ENCODE peak calls at places on chromosomes 11 and 22, in nine cellular contexts. S, X, O, K, G, C, M, F and Q are unnamed samples.

GRCh38 chr11:132994038-132994502 is 538.2 kb downstream of the OPCML start:
- DNase-seq in S (no peak), X (no peak), O (no peak), K (no peak), G (no peak), C (no peak), M (no peak), F (no peak), Q (no peak)

GRCh38 chr22:20918663-20919220 is 1.5 kb downstream of the CRKL start:
- DNase-seq in S (peak), X (no peak), O (no peak), K (no peak), G (no peak), C (no peak), M (no peak), F (peak), Q (peak)

GRCh38 chr22:43241138-43241597 is 54.2 kb upstream of the TTLL12 start:
- DNase-seq in S (no peak), X (no peak), O (no peak), K (no peak), G (no peak), C (no peak), M (no peak), F (no peak), Q (no peak)

GRCh38 chr11:86676533-86677154 is 4.2 kb upstream of the ME3 start:
- DNase-seq in S (no peak), X (no peak), O (no peak), K (no peak), G (no peak), C (no peak), M (no peak), F (no peak), Q (peak)

GRCh38 chr22:27475548-27475897 is 326.0 kb downstream of the MN1 start:
- DNase-seq in S (no peak), X (no peak), O (no peak), K (no peak), G (no peak), C (no peak), M (no peak), F (no peak), Q (no peak)

GRCh38 chr22:49705631-49706352 is 121.9 kb downstream of the BRD1 start:
- DNase-seq in S (peak), X (no peak), O (no peak), K (no peak), G (no peak), C (no peak), M (no peak), F (no peak), Q (peak)

GRCh38 chr11:35539256-35539655 is 13.8 kb upstream of the PAMR1 start:
- DNase-seq in S (no peak), X (no peak), O (no peak), K (no peak), G (no peak), C (no peak), M (no peak), F (no peak), Q (no peak)

GRCh38 chr11:2150206-2150847 is 10.7 kb downstream of the INS start:
- DNase-seq in S (no peak), X (no peak), O (no peak), K (no peak), G (no peak), C (no peak), M (no peak), F (peak), Q (no peak)

GRCh38 chr11:132300283-132300682 is 929.9 kb downstream of the NTM start:
- DNase-seq in S (no peak), X (no peak), O (no peak), K (no peak), G (no peak), C (no peak), M (no peak), F (no peak), Q (no peak)

GRCh38 chr11:66607126-66607834 is 9.2 kb upstream of the RBM14 start:
- DNase-seq in S (no peak), X (peak), O (peak), K (peak), G (peak), C (peak), M (peak), F (no peak), Q (no peak)

GRCh38 chr11:13338437-13339069 is 61.0 kb downstream of the BMAL1 start:
- DNase-seq in S (no peak), X (no peak), O (no peak), K (no peak), G (no peak), C (no peak), M (no peak), F (peak), Q (peak)

GRCh38 chr11:84719935-84720577 is 907.1 kb downstream of the DLG2 start:
- DNase-seq in S (peak), X (no peak), O (peak), K (no peak), G (peak), C (peak), M (peak), F (no peak), Q (no peak)

GRCh38 chr11:94815705-94816344 is 47.7 kb downstream of the AMOTL1 start:
- DNase-seq in S (no peak), X (no peak), O (no peak), K (no peak), G (no peak), C (no peak), M (no peak), F (no peak), Q (peak)

GRCh38 chr11:35165416-35166368 is 26.7 kb downstream of the CD44 start:
- DNase-seq in S (peak), X (no peak), O (no peak), K (no peak), G (no peak), C (peak), M (peak), F (no peak), Q (peak)

GRCh38 chr11:2314525-2315394 is 12.9 kb downstream of the TSPAN32 start:
- DNase-seq in S (peak), X (peak), O (peak), K (peak), G (peak), C (peak), M (peak), F (no peak), Q (peak)

GRCh38 chr11:23542171-23542570 is 681.9 kb upstream of the CCDC179 start:
- DNase-seq in S (no peak), X (no peak), O (no peak), K (no peak), G (no peak), C (no peak), M (no peak), F (no peak), Q (no peak)

GRCh38 chr22:50298937-50299656 is 8.3 kb downstream of the PLXNB2 start:
- DNase-seq in S (no peak), X (no peak), O (no peak), K (no peak), G (no peak), C (no peak), M (no peak), F (no peak), Q (no peak)

GRCh38 chr22:19782533-19782932 is 22.0 kb downstream of the TBX1 start:
- DNase-seq in S (peak), X (no peak), O (no peak), K (no peak), G (no peak), C (no peak), M (no peak), F (no peak), Q (no peak)

GRCh38 chr11:25576320-25576719 is 755.6 kb upstream of the ANO3 start:
- DNase-seq in S (no peak), X (no peak), O (no peak), K (no peak), G (no peak), C (no peak), M (no peak), F (no peak), Q (no peak)

GRCh38 chr11:83097671-83098070 is 26.0 kb upstream of the RAB30 start:
- DNase-seq in S (no peak), X (no peak), O (no peak), K (no peak), G (no peak), C (no peak), M (no peak), F (no peak), Q (no peak)

GRCh38 chr11:93189462-93189861 is 8.3 kb downstream of the SLC36A4 start:
- DNase-seq in S (no peak), X (no peak), O (no peak), K (no peak), G (no peak), C (no peak), M (no peak), F (no peak), Q (no peak)

GRCh38 chr22:41504397-41504796 is 35.5 kb downstream of the ACO2 start:
- DNase-seq in S (no peak), X (no peak), O (no peak), K (peak), G (no peak), C (no peak), M (peak), F (no peak), Q (peak)

GRCh38 chr11:7512525-7513209 is 1.1 kb upstream of the PPFIBP2 start:
- DNase-seq in S (peak), X (peak), O (peak), K (peak), G (peak), C (peak), M (peak), F (no peak), Q (no peak)

GRCh38 chr11:59756845-59757244 is 1.7 kb downstream of the STX3 start:
- DNase-seq in S (peak), X (no peak), O (no peak), K (peak), G (peak), C (peak), M (no peak), F (peak), Q (peak)

GRCh38 chr11:111631666-111632039 is 29.4 kb downstream of the SIK2 start:
- DNase-seq in S (no peak), X (no peak), O (no peak), K (no peak), G (no peak), C (no peak), M (no peak), F (no peak), Q (no peak)

GRCh38 chr11:34204396-34205279 is 99.2 kb downstream of the NAT10 start:
- DNase-seq in S (no peak), X (no peak), O (no peak), K (no peak), G (no peak), C (no peak), M (no peak), F (peak), Q (no peak)

GRCh38 chr11:33613404-33613803 is 87.2 kb downstream of the C11orf91 start:
- DNase-seq in S (no peak), X (no peak), O (no peak), K (no peak), G (no peak), C (no peak), M (no peak), F (no peak), Q (no peak)

GRCh38 chr11:126830216-126830615 is 170.4 kb downstream of the KIRREL3 start:
- DNase-seq in S (no peak), X (no peak), O (no peak), K (no peak), G (no peak), C (no peak), M (no peak), F (no peak), Q (no peak)

GRCh38 chr22:41481131-41481830 is 12.4 kb downstream of the ACO2 start:
- DNase-seq in S (no peak), X (no peak), O (no peak), K (peak), G (no peak), C (no peak), M (peak), F (no peak), Q (no peak)

GRCh38 chr11:128837627-128838026 is 29.5 kb downstream of the KCNJ1 start:
- DNase-seq in S (peak), X (no peak), O (no peak), K (no peak), G (no peak), C (no peak), M (no peak), F (no peak), Q (no peak)

GRCh38 chr11:130600139-130600538 is 151.7 kb downstream of the ADAMTS15 start:
- DNase-seq in S (no peak), X (no peak), O (no peak), K (no peak), G (no peak), C (no peak), M (no peak), F (no peak), Q (no peak)

GRCh38 chr22:42188808-42189447 is 58.3 kb upstream of the CYP2D6 start:
- DNase-seq in S (no peak), X (no peak), O (peak), K (no peak), G (no peak), C (peak), M (no peak), F (peak), Q (no peak)

GRCh38 chr11:87358461-87358860 is 320.7 kb downstream of the TMEM135 start:
- DNase-seq in S (no peak), X (no peak), O (no peak), K (no peak), G (no peak), C (peak), M (no peak), F (no peak), Q (no peak)

GRCh38 chr11:103525069-103525468 is 415.8 kb downstream of the DYNC2H1 start:
- DNase-seq in S (no peak), X (no peak), O (no peak), K (no peak), G (no peak), C (no peak), M (no peak), F (no peak), Q (no peak)

GRCh38 chr11:6431861-6432260 is 8.9 kb downstream of the HPX start:
- DNase-seq in S (no peak), X (no peak), O (no peak), K (no peak), G (no peak), C (no peak), M (no peak), F (peak), Q (no peak)

GRCh38 chr11:83073884-83074283 is 2.2 kb upstream of the RAB30 start:
- DNase-seq in S (no peak), X (no peak), O (no peak), K (no peak), G (no peak), C (no peak), M (no peak), F (no peak), Q (no peak)

DNA sequence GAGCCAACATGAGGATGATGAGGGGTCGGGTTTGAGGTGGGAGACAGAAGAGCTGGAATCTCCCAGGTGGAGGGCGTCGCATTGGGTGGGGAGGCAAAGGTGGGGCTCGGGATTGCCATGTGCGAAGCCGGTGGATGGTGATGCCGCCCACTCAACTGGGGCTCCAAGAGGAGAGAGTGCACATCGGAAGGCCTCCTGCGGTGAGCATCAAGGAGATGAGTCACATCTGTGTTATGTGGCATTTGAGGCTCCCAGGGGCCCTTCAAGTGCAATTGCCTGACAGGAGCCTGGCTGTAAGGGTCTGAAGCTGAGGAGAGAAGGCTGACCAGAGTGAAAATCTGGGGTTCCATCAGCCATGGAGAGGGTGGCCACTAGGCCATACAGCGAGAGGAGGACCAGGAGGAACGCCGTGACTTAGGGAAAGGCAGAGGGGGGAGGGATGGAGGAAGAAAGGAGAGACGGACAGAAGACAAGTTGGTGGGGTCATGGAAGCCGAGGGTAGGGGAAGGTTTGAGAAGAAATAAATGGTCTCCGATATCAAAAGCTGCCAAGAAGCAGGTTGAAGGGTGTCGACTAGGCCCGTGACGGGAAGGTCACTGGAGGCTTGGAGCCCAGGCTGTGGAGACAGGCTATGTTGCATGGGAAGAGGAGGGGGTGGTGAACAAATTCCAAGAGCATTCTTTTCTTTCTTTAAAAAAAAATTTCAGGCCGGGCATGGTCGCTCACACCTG is 21.3 kb downstream of the RASD2 start:
- DNase-seq in S (no peak), X (no peak), O (no peak), K (no peak), G (no peak), C (no peak), M (no peak), F (peak), Q (no peak)
- TF ChIP-seq POLR2A in S (no peak), X (no peak), O (no peak), K (no peak), G (no peak), C (no peak), M (no peak), F (no peak), Q (no peak)

GRCh38 chr22:22882033-22882717 is 5.4 kb upstream of the IGLL5 start:
- DNase-seq in S (no peak), X (no peak), O (peak), K (no peak), G (no peak), C (peak), M (no peak), F (no peak), Q (no peak)
- TF ChIP-seq POLR2A in S (no peak), X (no peak), O (no peak), K (no peak), G (no peak), C (no peak), M (no peak), F (no peak), Q (no peak)

GRCh38 chr11:62665630-62666258 is 632 bp downstream of the CSKMT start:
- DNase-seq in S (peak), X (no peak), O (no peak), K (peak), G (peak), C (peak), M (peak), F (no peak), Q (peak)
- TF ChIP-seq POLR2A in S (no peak), X (no peak), O (no peak), K (no peak), G (no peak), C (no peak), M (no peak), F (peak), Q (no peak)

DNA sequence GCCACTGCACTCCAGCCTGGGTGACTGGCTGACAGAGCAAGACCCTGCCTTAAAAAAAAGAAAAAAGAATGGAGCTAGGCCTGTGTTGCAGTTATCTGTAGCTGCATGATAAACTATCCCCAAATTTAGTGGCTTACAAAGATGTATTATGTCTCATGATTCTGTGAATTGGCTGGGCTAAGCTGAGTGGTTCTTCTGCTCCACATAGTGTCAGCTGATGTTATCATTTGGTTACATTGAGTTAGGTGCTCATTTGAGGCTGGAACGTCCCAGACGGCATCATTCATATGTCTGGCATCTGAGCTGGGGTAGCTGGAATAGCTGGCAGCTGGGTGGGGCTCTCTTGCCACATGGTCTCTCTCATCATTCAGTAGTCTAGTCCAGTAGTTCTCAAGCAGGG is 8.2 kb upstream of the ASCC2 start:
- DNase-seq in S (no peak), X (no peak), O (no peak), K (no peak), G (no peak), C (no peak), M (no peak), F (no peak), Q (no peak)
- TF ChIP-seq POLR2A in S (no peak), X (no peak), O (no peak), K (no peak), G (no peak), C (no peak), M (no peak), F (no peak), Q (no peak)

DNA sequence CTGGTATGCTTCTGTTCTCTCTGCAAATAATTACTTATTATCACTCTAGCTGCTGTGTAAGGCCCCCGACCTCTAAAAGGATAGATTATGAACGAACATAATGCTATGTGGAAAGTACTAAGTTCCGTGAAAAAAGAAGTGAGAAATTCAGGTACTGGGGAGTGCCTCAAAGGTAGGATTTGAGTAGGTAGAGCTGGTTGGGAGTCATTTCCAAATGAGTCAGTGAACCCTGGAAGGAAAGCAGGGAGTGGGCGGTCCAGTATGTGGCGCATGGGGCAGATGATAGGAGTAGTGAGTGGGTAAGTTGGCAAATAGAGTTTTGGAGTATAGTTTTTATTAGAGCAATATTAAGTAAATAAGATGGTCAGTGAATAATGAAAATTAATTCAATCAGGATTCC is 2.4 kb downstream of the ZC3H12C start:
- DNase-seq in S (no peak), X (no peak), O (no peak), K (no peak), G (no peak), C (no peak), M (no peak), F (no peak), Q (no peak)
- TF ChIP-seq POLR2A in S (no peak), X (no peak), O (no peak), K (no peak), G (no peak), C (no peak), M (no peak), F (no peak), Q (no peak)

GRCh38 chr11:10678106-10678505 is 15.4 kb downstream of the IRAG1 start:
- DNase-seq in S (no peak), X (no peak), O (no peak), K (no peak), G (no peak), C (no peak), M (no peak), F (no peak), Q (no peak)

GRCh38 chr11:10674991-10675440 is 18.5 kb downstream of the IRAG1 start:
- DNase-seq in S (no peak), X (peak), O (peak), K (peak), G (no peak), C (no peak), M (peak), F (no peak), Q (no peak)

GRCh38 chr11:10670099-10670498 is 23.5 kb downstream of the IRAG1 start:
- DNase-seq in S (no peak), X (no peak), O (no peak), K (no peak), G (no peak), C (no peak), M (no peak), F (no peak), Q (no peak)

GRCh38 chr11:10673476-10674062 is 20.0 kb downstream of the IRAG1 start:
- DNase-seq in S (no peak), X (no peak), O (no peak), K (no peak), G (no peak), C (no peak), M (no peak), F (no peak), Q (no peak)

DNA sequence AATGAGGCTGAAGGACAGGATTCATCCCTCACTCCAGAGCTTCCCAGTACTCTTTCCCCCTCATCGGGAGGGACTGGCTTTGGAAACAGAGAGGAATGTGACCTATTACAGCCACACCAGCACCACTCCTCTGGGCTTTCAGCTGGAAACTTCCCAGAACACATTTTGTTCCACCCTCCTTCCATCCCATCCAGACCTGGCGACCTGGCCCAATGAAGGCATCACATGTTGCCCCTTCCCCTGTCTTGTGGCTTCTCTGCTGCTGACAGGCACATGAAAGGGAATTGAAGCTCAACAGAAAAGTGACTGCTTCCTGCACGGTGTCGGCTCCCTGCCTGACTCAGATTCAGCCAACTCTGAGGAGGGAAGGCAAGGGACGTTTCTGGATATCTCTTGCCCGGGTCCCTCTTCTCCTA is 19.1 kb downstream of the IRAG1 start:
- DNase-seq in S (no peak), X (peak), O (peak), K (no peak), G (no peak), C (no peak), M (no peak), F (no peak), Q (no peak)
- TF ChIP-seq POLR2A in S (no peak), X (no peak), O (no peak), K (no peak), G (no peak), C (no peak), M (no peak), F (no peak), Q (no peak)

GRCh38 chr11:58164990-58165389 is 23.9 kb upstream of the OR9Q2 start:
- DNase-seq in S (no peak), X (no peak), O (no peak), K (no peak), G (no peak), C (no peak), M (no peak), F (no peak), Q (no peak)
- TF ChIP-seq POLR2A in S (no peak), X (no peak), O (no peak), K (no peak), G (no peak), C (no peak), M (no peak), F (no peak), Q (no peak)

GRCh38 chr11:9003573-9004309 is at the start of gene NRIP3:
- DNase-seq in S (peak), X (peak), O (peak), K (peak), G (peak), C (peak), M (peak), F (peak), Q (peak)
- TF ChIP-seq POLR2A in S (no peak), X (peak), O (no peak), K (no peak), G (no peak), C (no peak), M (no peak), F (peak), Q (peak)